ENCODE peak calls at places on chromosomes 3 and 15, in nine cellular contexts. I is germinal center, W is bronchial epithelial cell, H is psoas muscle, P is GM19239, B is activated gamma-delta T cell treated with Interleukin-2 at 50 U/mL for 16 hours, Y is skeletal muscle cell, G is stromal cell of bone marrow, S is ELR. O is an unnamed sample.

GRCh38 chr3:172836390-172836997 is 86.0 kb downstream of the ECT2 start:
- DNase-seq in H (no peak), I (peak; percentile 14), G (peak; percentile 19), Y (no peak), W (peak; percentile 48), S (peak; percentile 68), B (no peak), P (no peak), O (peak; percentile 63)

GRCh38 chr3:139653582-139653981 is 24.2 kb downstream of the NMNAT3 start:
- DNase-seq in Y (no peak), W (peak; percentile 99), B (no peak), I (no peak), H (no peak), P (no peak), G (no peak), S (no peak), O (peak; percentile 41)

GRCh38 chr3:152444029-152444641 is 175.4 kb downstream of the MBNL1 start:
- DNase-seq in W (peak; percentile 71), P (no peak), S (peak; percentile 77), H (no peak), I (peak; percentile 8), B (no peak), Y (peak; percentile 15), G (peak; percentile 61), O (peak; percentile 78)

GRCh38 chr3:197435426-197435825 is 120.3 kb downstream of the BDH1 start:
- DNase-seq in Y (no peak), S (no peak), H (no peak), W (peak; percentile 59), G (no peak), I (no peak), B (no peak), P (no peak), O (no peak)

GRCh38 chr15:31344824-31345605 is 18.4 kb downstream of the KLF13 start:
- DNase-seq in G (no peak), W (no peak), B (no peak), P (no peak), H (peak; percentile 87), S (no peak), Y (no peak), I (no peak), O (no peak)

GRCh38 chr3:146605106-146605505 is at the start of gene PLSCR5:
- DNase-seq in H (no peak), B (no peak), P (no peak), W (peak; percentile 68), G (no peak), Y (no peak), I (no peak), S (no peak), O (peak; percentile 85)

GRCh38 chr15:28167042-28167441 is 67.9 kb upstream of the OCA2 start:
- DNase-seq in I (no peak), H (no peak), P (no peak), W (no peak), Y (no peak), G (no peak), B (no peak), S (no peak), O (no peak)

GRCh38 chr3:124577494-124578167 is 152.6 kb upstream of the UMPS start:
- DNase-seq in G (no peak), W (no peak), P (no peak), S (no peak), I (no peak), H (no peak), B (no peak), Y (no peak), O (no peak)

GRCh38 chr15:99718421-99718820 is 14.8 kb downstream of the LYSMD4 start:
- DNase-seq in W (no peak), S (no peak), P (no peak), Y (no peak), I (no peak), B (no peak), G (no peak), H (no peak), O (no peak)

GRCh38 chr15:66502491-66502890 is 2.2 kb downstream of the RPL4 start:
- DNase-seq in W (no peak), H (no peak), Y (no peak), I (no peak), S (no peak), B (no peak), G (no peak), P (no peak), O (no peak)

GRCh38 chr15:33699691-33700447 is 268.4 kb upstream of the CHRM5 start:
- DNase-seq in I (no peak), H (no peak), Y (no peak), S (peak; percentile 27), G (no peak), P (no peak), B (no peak), W (peak; percentile 38), O (peak; percentile 46)

GRCh38 chr15:47439870-47440155 is 277.5 kb upstream of the SEMA6D start:
- DNase-seq in H (no peak), S (no peak), G (no peak), W (no peak), P (no peak), B (no peak), Y (no peak), I (no peak), O (no peak)

GRCh38 chr3:72597756-72598195 is 250.5 kb downstream of the SHQ1 start:
- DNase-seq in I (no peak), G (no peak), W (peak; percentile 22), Y (no peak), H (no peak), S (peak; percentile 23), B (no peak), P (no peak), O (no peak)

GRCh38 chr3:12449889-12450682 is 34.2 kb upstream of the TSEN2 start:
- DNase-seq in G (no peak), I (no peak), B (no peak), Y (no peak), H (no peak), S (no peak), W (no peak), P (no peak), O (peak; percentile 81)

GRCh38 chr3:183268361-183268760 is 15.3 kb downstream of the B3GNT5 start:
- DNase-seq in W (peak; percentile 49), S (no peak), H (no peak), Y (no peak), P (no peak), I (no peak), G (no peak), B (no peak), O (no peak)